ENCODE peak calls at places on chromosomes 5 and 9, in nine cellular contexts. C is SK-N-SH, D is heart left ventricle, Q is left ventricle myocardium inferior, W is GM23338, B is fibroblast of lung, I is uterus, Y is adrenal gland, F is spleen. A is an unnamed sample. For H3K4me1, the result is how much of the 10 kb centered on the place peaks cover.

GRCh38 chr5:109947667-109948066 is 257.9 kb downstream of the MAN2A1 start:
- DNase-seq in Q (no peak), Y (no peak), B (no peak), D (no peak), W (no peak), C (no peak), F (no peak), I (no peak), A (no peak)

GRCh38 chr9:3191715-3192114 is 334.1 kb downstream of the RFX3 start:
- DNase-seq in C (no peak), F (no peak), Q (no peak), B (no peak), Y (no peak), I (no peak), D (no peak), W (no peak), A (no peak)

GRCh38 chr5:54384356-54384933 is 71.1 kb upstream of the HSPB3 start:
- DNase-seq in C (no peak), B (no peak), D (no peak), Q (no peak), I (no peak), W (no peak), Y (no peak), F (no peak), A (no peak)

GRCh38 chr5:15510092-15510491 is 10.1 kb downstream of the FBXL7 start:
- DNase-seq in I (no peak), Y (no peak), C (no peak), W (no peak), B (peak), F (no peak), Q (no peak), D (no peak), A (no peak)

GRCh38 chr5:138488481-138488945 is 23.2 kb downstream of the EGR1 start:
- DNase-seq in W (no peak), F (no peak), Q (no peak), B (peak), I (no peak), C (no peak), D (no peak), Y (no peak), A (no peak)

GRCh38 chr5:147415663-147416062 is 94.2 kb downstream of the DPYSL3 start:
- DNase-seq in F (no peak), B (peak), Q (no peak), Y (no peak), I (no peak), W (no peak), D (no peak), C (no peak), A (no peak)

GRCh38 chr5:169265888-169266287 is 35.1 kb downstream of the SLIT3 start:
- DNase-seq in I (no peak), C (no peak), Y (no peak), Q (no peak), W (peak), D (no peak), F (no peak), B (no peak), A (peak)

GRCh38 chr5:179805529-179806249 is 977 bp downstream of the MGAT4B start:
- DNase-seq in D (peak), I (no peak), W (peak), C (peak), Q (no peak), Y (peak), F (peak), B (peak), A (no peak)

GRCh38 chr9:93949694-93950449 is 5.3 kb downstream of the BARX1 start:
- DNase-seq in W (peak), D (no peak), F (no peak), Y (no peak), C (no peak), Q (no peak), I (no peak), B (no peak), A (no peak)

GRCh38 chr5:135456238-135457099 is 4.3 kb upstream of the TIFAB start:
- DNase-seq in D (no peak), B (peak), F (peak), W (no peak), Q (no peak), I (no peak), C (no peak), Y (peak), A (no peak)

GRCh38 chr9:16090907-16091629 is 538.2 kb downstream of the CCDC171 start:
- DNase-seq in D (no peak), Y (no peak), W (no peak), B (peak), Q (no peak), C (no peak), F (no peak), I (no peak), A (no peak)

GRCh38 chr5:84239509-84239908 is 145.2 kb downstream of the EDIL3 start:
- DNase-seq in W (no peak), Q (no peak), C (no peak), F (no peak), D (no peak), Y (no peak), I (no peak), B (peak), A (no peak)

GRCh38 chr5:163434410-163434866 is 3.0 kb upstream of the CCNG1 start:
- DNase-seq in F (no peak), Y (peak), Q (no peak), D (no peak), C (no peak), B (peak), W (no peak), I (no peak), A (no peak)

GRCh38 chr9:99019523-99020331 is 76.0 kb downstream of the COL15A1 start:
- DNase-seq in D (no peak), B (peak), Y (no peak), C (no peak), F (no peak), W (no peak), Q (no peak), I (no peak), A (no peak)

GRCh38 chr5:81688215-81688614 is 62.7 kb downstream of the SSBP2 start:
- DNase-seq in B (no peak), D (no peak), F (no peak), Y (no peak), W (no peak), Q (no peak), C (no peak), I (no peak), A (no peak)

GRCh38 chr5:109740329-109740728 is 50.6 kb downstream of the MAN2A1 start:
- DNase-seq in W (peak), F (no peak), D (no peak), I (no peak), B (peak), Q (no peak), Y (no peak), C (no peak), A (peak)

GRCh38 chr9:103397868-103398600 is 402.9 kb downstream of the CYLC2 start:
- DNase-seq in D (peak), Q (no peak), C (peak), I (no peak), Y (peak), W (peak), B (peak), F (no peak), A (peak)

GRCh38 chr5:139839918-139840317 is 44.3 kb downstream of the PSD2 start:
- DNase-seq in Y (no peak), I (no peak), B (no peak), Q (no peak), F (peak), C (no peak), D (no peak), W (no peak), A (no peak)

GRCh38 chr5:170483701-170484458 is 19.9 kb upstream of the KCNIP1 start:
- DNase-seq in F (no peak), D (no peak), I (no peak), W (no peak), Y (no peak), B (peak), Q (no peak), C (no peak), A (no peak)

GRCh38 chr9:92094655-92095054 is 20.6 kb downstream of the SPTLC1 start:
- DNase-seq in Q (no peak), C (no peak), Y (no peak), F (no peak), W (peak), I (no peak), D (no peak), B (peak), A (no peak)

GRCh38 chr5:123091988-123092583 is 3.0 kb downstream of the PRDM6 start:
- DNase-seq in D (no peak), Q (no peak), I (no peak), C (no peak), W (no peak), B (peak), Y (no peak), F (no peak), A (no peak)

GRCh38 chr9:12702160-12702758 is 9.1 kb downstream of the TYRP1 start:
- DNase-seq in Y (peak), C (peak), I (peak), B (peak), D (peak), F (no peak), W (peak), Q (no peak), A (peak)

GRCh38 chr5:1321576-1321975 is 23.3 kb downstream of the CLPTM1L start:
- DNase-seq in C (no peak), D (no peak), W (no peak), Y (no peak), Q (no peak), I (no peak), F (peak), B (no peak), A (no peak)

GRCh38 chr5:113172231-113172826 is 195.7 kb downstream of the DCP2 start:
- DNase-seq in I (no peak), D (no peak), Q (no peak), C (no peak), F (no peak), B (no peak), W (no peak), Y (no peak), A (no peak)

GRCh38 chr9:127629468-127630081 is 17.5 kb downstream of the STXBP1 start:
- DNase-seq in B (peak), C (no peak), Y (peak), D (no peak), F (peak), Q (no peak), W (peak), I (no peak), A (no peak)

GRCh38 chr9:74570879-74571512 is 73.9 kb downstream of the RORB start:
- DNase-seq in I (no peak), W (peak), B (peak), Y (peak), F (no peak), Q (no peak), D (no peak), C (peak), A (no peak)

GRCh38 chr5:102312586-102312985 is 16.5 kb upstream of the SLCO4C1 start:
- DNase-seq in I (no peak), Q (no peak), B (peak), D (no peak), C (no peak), F (no peak), W (no peak), Y (no peak), A (no peak)

GRCh38 chr9:76414656-76415055 is 20.4 kb upstream of the RFK start:
- DNase-seq in I (no peak), D (no peak), C (no peak), Y (peak), F (no peak), W (no peak), B (peak), Q (no peak), A (no peak)

GRCh38 chr5:99702565-99702964 is 773.8 kb upstream of the CHD1 start:
- DNase-seq in D (no peak), W (no peak), I (no peak), Y (no peak), Q (no peak), C (no peak), B (no peak), F (no peak), A (no peak)

GRCh38 chr5:150604894-150605440 is 35.5 kb upstream of the SYNPO start:
- DNase-seq in F (peak), B (no peak), Q (peak), I (no peak), D (no peak), W (no peak), Y (no peak), C (no peak), A (no peak)

DNA sequence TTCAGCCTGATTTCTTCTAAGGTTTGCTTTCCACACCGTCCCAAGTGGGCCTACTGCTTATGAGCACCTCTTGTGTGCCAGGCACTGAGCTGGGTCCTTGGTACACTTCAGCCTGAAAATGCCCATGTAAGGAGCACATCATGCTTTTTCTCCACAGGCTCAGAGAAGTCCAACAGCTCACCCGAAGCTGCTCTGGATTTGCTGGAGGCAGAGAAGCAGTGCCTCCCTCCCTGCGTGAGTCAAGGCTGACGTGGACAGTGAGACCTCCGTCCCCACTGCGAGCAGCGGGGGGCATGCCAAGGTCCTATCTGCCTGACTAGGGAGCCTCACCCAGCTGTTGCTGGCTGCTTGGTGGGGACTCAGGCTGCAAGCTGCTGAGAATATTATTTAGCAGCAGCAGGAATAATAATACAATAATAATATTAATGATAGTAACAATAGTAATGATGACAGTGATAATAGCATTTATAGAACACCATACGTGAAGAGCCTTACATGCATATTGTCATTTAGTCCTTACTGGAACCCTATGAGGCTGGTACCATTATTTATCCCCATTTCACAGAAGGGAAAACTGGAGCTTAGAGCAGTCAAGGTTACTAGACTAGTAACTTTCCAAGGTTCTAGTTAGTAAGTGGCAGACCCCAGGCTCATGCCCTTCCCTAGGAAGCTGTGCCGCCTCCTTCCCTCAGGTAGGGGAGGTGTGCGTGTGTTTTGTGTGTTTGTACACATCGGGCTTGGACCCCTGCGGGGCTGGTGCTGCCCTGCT is 194.7 kb downstream of the HSPA4 start:
- DNase-seq in W (no peak), B (peak), D (no peak), F (peak), C (no peak), Y (no peak), I (no peak), Q (no peak), A (no peak)
- H3K27ac ChIP-seq in W (no peak), B (no peak), D (no peak), F (no peak), C (no peak), Y (no peak), I (no peak), Q (no peak), A (peak)

DNA sequence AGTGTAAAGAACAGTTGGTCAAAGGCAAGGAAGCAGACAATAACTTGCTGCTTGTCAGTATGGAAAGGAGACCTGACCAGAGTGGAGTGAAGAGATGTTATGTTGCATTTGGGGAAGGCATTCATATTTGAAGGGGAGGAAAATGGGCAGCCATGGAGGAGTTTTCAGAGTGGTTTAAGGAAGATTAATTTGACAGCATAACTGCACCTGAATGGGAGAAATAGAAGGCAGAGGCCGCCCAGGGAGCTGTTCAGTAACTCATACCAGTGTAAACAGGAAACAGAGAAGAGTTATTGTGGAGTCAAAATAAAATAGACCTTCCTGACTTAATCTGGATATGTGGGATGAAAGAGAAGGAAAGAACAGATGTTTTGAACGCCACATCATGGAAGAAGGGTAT is 13.3 kb downstream of the SLC44A1 start:
- DNase-seq in F (no peak), W (no peak), C (no peak), D (no peak), Y (no peak), B (no peak), I (no peak), Q (no peak), A (no peak)
- H3K4me1 ChIP-seq in F (under half), W (half or more), C (under half), D (under half), Y (under half), B (under half), I (under half), Q (under half), A (under half)

DNA sequence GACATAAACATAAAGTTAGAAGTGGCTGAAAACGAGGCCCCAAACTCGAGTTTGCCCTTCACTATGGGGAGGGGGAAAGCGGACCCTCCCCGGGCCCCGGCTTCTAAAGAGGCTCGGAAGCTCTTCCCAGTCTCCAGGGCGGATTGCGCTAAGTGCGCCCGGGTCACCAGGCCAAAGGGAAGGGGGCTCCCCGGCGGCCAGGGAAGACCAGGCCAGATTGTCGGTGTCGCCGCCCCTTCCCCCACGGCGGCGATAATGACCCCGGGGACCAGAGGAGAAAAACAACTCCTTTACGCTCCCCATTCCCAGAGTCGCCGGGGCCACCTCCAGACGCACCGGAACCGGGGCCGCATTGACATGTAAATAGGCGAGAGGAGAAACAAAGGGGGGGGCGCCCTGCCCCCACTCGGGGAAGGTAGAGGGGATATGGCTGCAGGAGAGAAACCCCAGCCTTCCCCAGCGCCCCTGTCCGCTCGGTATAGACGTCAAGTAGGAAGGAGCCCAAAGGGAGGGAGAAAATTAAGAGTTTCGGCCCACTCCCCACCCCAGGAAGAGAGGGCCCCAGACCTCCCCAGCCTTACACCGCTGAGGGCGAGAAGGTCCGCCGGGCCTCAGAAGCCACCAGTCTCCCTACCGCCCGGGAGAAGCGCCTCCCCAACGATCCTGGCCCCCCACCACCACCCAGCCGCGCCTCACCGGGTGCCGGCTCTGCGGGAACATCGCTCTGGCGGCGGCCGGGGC is 1.7 kb downstream of the TLE1 start:
- DNase-seq in Y (peak), Q (peak), W (peak), F (peak), C (peak), D (peak), B (peak), I (peak), A (peak)
- H3K4me3 ChIP-seq in Y (peak), Q (peak), W (peak), F (peak), C (peak), D (peak), B (peak), I (peak), A (peak)

GRCh38 chr5:9832921-9833320 is 202.8 kb upstream of the TAS2R1 start:
- DNase-seq in Y (no peak), W (peak), F (no peak), D (no peak), I (no peak), Q (no peak), C (no peak), B (no peak), A (no peak)
- H3K27ac ChIP-seq in Y (no peak), W (peak), F (no peak), D (no peak), I (no peak), Q (no peak), C (no peak), B (no peak), A (no peak)

GRCh38 chr5:141511771-141512325 is 23.0 kb downstream of the PCDHGC5 start:
- DNase-seq in C (no peak), W (no peak), B (no peak), Y (no peak), Q (no peak), D (no peak), F (no peak), I (no peak), A (no peak)
- H3K4me1 ChIP-seq in C (half or more), W (under half), B (half or more), Y (half or more), Q (half or more), D (under half), F (under half), I (under half), A (half or more)

GRCh38 chr9:132647355-132647754 is 22.4 kb downstream of the DDX31 start:
- DNase-seq in F (no peak), D (no peak), B (peak), Y (no peak), Q (no peak), W (no peak), C (no peak), I (no peak), A (peak)
- H3K4me3 ChIP-seq in F (no peak), D (no peak), B (no peak), Y (no peak), Q (no peak), W (no peak), C (no peak), I (no peak), A (no peak)

GRCh38 chr9:137665226-137665625 is 46.4 kb downstream of the EHMT1 start:
- DNase-seq in D (no peak), C (no peak), F (no peak), Q (no peak), Y (no peak), I (no peak), W (no peak), B (no peak), A (no peak)
- H3K27ac ChIP-seq in D (no peak), C (no peak), F (no peak), Q (no peak), Y (no peak), I (peak), W (peak), B (no peak), A (no peak)

A was measured in SJCRH30.